ENCODE peak calls at places on chromosomes 13 and 19, in nine cellular contexts. C, M, K, U, S, E, L, X and J are unnamed samples.

GRCh38 chr13:98598043-98598442 is 21.1 kb upstream of the STK24 start:
- DNase-seq in C (no peak), M (no peak), K (no peak), U (no peak), S (no peak), E (peak), L (no peak), X (no peak), J (no peak)

GRCh38 chr13:106471957-106472543 is 63.4 kb downstream of the EFNB2 start:
- DNase-seq in C (no peak), M (no peak), K (peak), U (peak), S (no peak), E (peak), L (no peak), X (peak), J (no peak)

GRCh38 chr19:47381653-47382279 is 32.7 kb downstream of the DHX34 start:
- DNase-seq in C (no peak), M (no peak), K (no peak), U (no peak), S (peak), E (no peak), L (no peak), X (no peak), J (no peak)

GRCh38 chr13:33763021-33763420 is 54.9 kb upstream of the RFC3 start:
- DNase-seq in C (no peak), M (no peak), K (no peak), U (no peak), S (no peak), E (no peak), L (no peak), X (no peak), J (no peak)

GRCh38 chr19:29492761-29493160 is 33.0 kb upstream of the VSTM2B start:
- DNase-seq in C (no peak), M (no peak), K (no peak), U (no peak), S (no peak), E (no peak), L (no peak), X (no peak), J (no peak)

GRCh38 chr13:38180670-38181069 is 169.0 kb upstream of the UFM1 start:
- DNase-seq in C (no peak), M (no peak), K (no peak), U (no peak), S (no peak), E (no peak), L (no peak), X (no peak), J (no peak)

GRCh38 chr19:53908106-53908932 is 759 bp upstream of the CACNG7 start:
- DNase-seq in C (peak), M (no peak), K (no peak), U (peak), S (peak), E (peak), L (no peak), X (no peak), J (peak)

GRCh38 chr19:17302391-17303166 is 646 bp downstream of the ABHD8 start:
- DNase-seq in C (no peak), M (no peak), K (peak), U (no peak), S (no peak), E (peak), L (no peak), X (no peak), J (no peak)

GRCh38 chr13:44489751-44490150 is 86.4 kb downstream of the TSC22D1 start:
- DNase-seq in C (no peak), M (no peak), K (no peak), U (no peak), S (no peak), E (no peak), L (no peak), X (no peak), J (no peak)

GRCh38 chr19:38478273-38478971 is 44.9 kb downstream of the RYR1 start:
- DNase-seq in C (no peak), M (no peak), K (no peak), U (no peak), S (no peak), E (peak), L (no peak), X (no peak), J (no peak)

GRCh38 chr13:45705145-45705695 is 3.1 kb downstream of the CBY2 start:
- DNase-seq in C (no peak), M (no peak), K (no peak), U (no peak), S (no peak), E (no peak), L (no peak), X (no peak), J (no peak)

GRCh38 chr13:110498765-110499164 is 62.8 kb downstream of the RAB20 start:
- DNase-seq in C (no peak), M (no peak), K (no peak), U (no peak), S (no peak), E (no peak), L (no peak), X (no peak), J (no peak)

GRCh38 chr19:10871711-10872550 is 578 bp downstream of the CARM1 start:
- DNase-seq in C (peak), M (no peak), K (no peak), U (peak), S (peak), E (no peak), L (peak), X (no peak), J (peak)

GRCh38 chr13:76020421-76020955 is 384.4 kb downstream of the LMO7 start:
- DNase-seq in C (no peak), M (no peak), K (no peak), U (no peak), S (no peak), E (no peak), L (no peak), X (no peak), J (no peak)

GRCh38 chr13:44816701-44817684 is 172.3 kb downstream of the NUFIP1 start:
- DNase-seq in C (no peak), M (no peak), K (peak), U (no peak), S (no peak), E (peak), L (no peak), X (no peak), J (no peak)

GRCh38 chr13:94710081-94710809 is 2.1 kb downstream of the SOX21 start:
- DNase-seq in C (no peak), M (no peak), K (no peak), U (no peak), S (no peak), E (peak), L (peak), X (no peak), J (no peak)

GRCh38 chr13:114096811-114097503 is 35.5 kb downstream of the RASA3 start:
- DNase-seq in C (peak), M (no peak), K (no peak), U (no peak), S (no peak), E (no peak), L (peak), X (no peak), J (peak)

GRCh38 chr13:33761744-33762143 is 56.2 kb upstream of the RFC3 start:
- DNase-seq in C (no peak), M (no peak), K (no peak), U (peak), S (no peak), E (peak), L (peak), X (no peak), J (no peak)

GRCh38 chr13:33751151-33751550 is 66.8 kb upstream of the RFC3 start:
- DNase-seq in C (no peak), M (no peak), K (peak), U (no peak), S (no peak), E (no peak), L (no peak), X (no peak), J (no peak)

GRCh38 chr19:17329061-17329767 is 5.4 kb downstream of the ANO8 start:
- DNase-seq in C (peak), M (no peak), K (no peak), U (no peak), S (no peak), E (no peak), L (no peak), X (no peak), J (peak)

GRCh38 chr19:45344621-45345505 is 4.3 kb downstream of the KLC3 start:
- DNase-seq in C (no peak), M (no peak), K (no peak), U (no peak), S (no peak), E (no peak), L (no peak), X (no peak), J (no peak)

GRCh38 chr13:41054212-41054877 is 7.0 kb upstream of the WBP4 start:
- DNase-seq in C (peak), M (no peak), K (no peak), U (peak), S (no peak), E (peak), L (peak), X (no peak), J (no peak)

GRCh38 chr13:78606471-78607408 is 3.4 kb upstream of the POU4F1 start:
- DNase-seq in C (no peak), M (no peak), K (no peak), U (no peak), S (no peak), E (peak), L (no peak), X (no peak), J (no peak)

GRCh38 chr19:23273022-23273593 is 22.9 kb upstream of the ZNF724 start:
- DNase-seq in C (peak), M (no peak), K (no peak), U (no peak), S (no peak), E (no peak), L (peak), X (no peak), J (no peak)

GRCh38 chr13:46667687-46668281 is 114.8 kb downstream of the LRCH1 start:
- DNase-seq in C (no peak), M (no peak), K (no peak), U (no peak), S (no peak), E (no peak), L (no peak), X (no peak), J (no peak)